ENCODE peak calls at places on chromosomes 1 and 21, in six cellular contexts. F, G, N, B, M and L are unnamed samples.

GRCh38 chr1:221392453-221392852 is 349.4 kb downstream of the DUSP10 start:
- DNase-seq in G (no peak), N (no peak), B (peak), F (no peak), M (peak), L (peak)

GRCh38 chr1:12276225-12276624 is 46.4 kb downstream of the VPS13D start:
- DNase-seq in B (peak), F (no peak), M (no peak), G (no peak), N (no peak), L (no peak)

GRCh38 chr1:27076803-27077202 is 64.2 kb upstream of the TENT5B start:
- DNase-seq in M (no peak), B (no peak), N (no peak), G (no peak), F (no peak), L (no peak)

GRCh38 chr1:226975259-226975908 is 35.3 kb downstream of the COQ8A start:
- DNase-seq in M (no peak), G (no peak), F (no peak), N (no peak), B (no peak), L (no peak)

GRCh38 chr1:2604156-2604853 is 17.7 kb downstream of the PRXL2B start:
- DNase-seq in N (no peak), M (no peak), G (no peak), B (no peak), F (no peak), L (no peak)

GRCh38 chr1:245856944-245857531 is 650.0 kb downstream of the SMYD3 start:
- DNase-seq in M (peak), N (no peak), B (peak), G (no peak), F (no peak), L (peak)

GRCh38 chr1:31669786-31670582 is 25.3 kb upstream of the PEF1 start:
- DNase-seq in G (peak), M (peak), F (peak), B (no peak), N (peak), L (peak)

GRCh38 chr1:206080421-206080820 is 27.4 kb downstream of the RHEX start:
- DNase-seq in G (no peak), B (no peak), F (no peak), M (no peak), N (no peak), L (no peak)

GRCh38 chr1:6097824-6098223 is 52.1 kb downstream of the KCNAB2 start:
- DNase-seq in B (no peak), G (no peak), M (no peak), N (peak), F (no peak), L (no peak)

GRCh38 chr1:112502827-112503226 is 5.9 kb upstream of the WNT2B start:
- DNase-seq in N (no peak), G (no peak), B (no peak), M (no peak), F (no peak), L (no peak)

GRCh38 chr1:197614916-197615692 is 160.2 kb downstream of the DENND1B start:
- DNase-seq in N (peak), F (no peak), M (peak), B (peak), G (peak), L (peak)

GRCh38 chr1:113388017-113388620 is 2.2 kb upstream of the MAGI3 start:
- DNase-seq in M (no peak), N (no peak), F (no peak), B (no peak), G (no peak), L (no peak)

GRCh38 chr1:51558375-51558924 is 39.4 kb upstream of the EPS15 start:
- DNase-seq in M (peak), F (no peak), N (no peak), B (no peak), G (no peak), L (peak)

GRCh38 chr1:38730511-38731397 is 128.8 kb downstream of the RRAGC start:
- DNase-seq in F (no peak), G (no peak), M (peak), B (no peak), N (no peak), L (peak)

GRCh38 chr1:42990757-42991346 is 32.2 kb upstream of the SLC2A1 start:
- DNase-seq in F (no peak), N (no peak), B (no peak), M (no peak), G (no peak), L (no peak)

GRCh38 chr21:35658242-35658641 is 402.1 kb downstream of the SETD4 start:
- DNase-seq in G (no peak), F (no peak), B (peak), N (no peak), M (peak), L (no peak)

GRCh38 chr1:9149837-9150581 is 21.1 kb upstream of the GPR157 start:
- DNase-seq in B (no peak), N (no peak), M (no peak), G (no peak), F (no peak), L (no peak)

GRCh38 chr1:117582341-117582902 is 23.4 kb upstream of the TENT5C start:
- DNase-seq in B (no peak), N (no peak), F (no peak), M (no peak), G (no peak), L (no peak)

GRCh38 chr1:16420719-16421118 is 16.5 kb downstream of the SPATA21 start:
- DNase-seq in F (no peak), M (no peak), B (no peak), G (peak), N (peak), L (no peak)

GRCh38 chr1:41767534-41767933 is 151.2 kb downstream of the HIVEP3 start:
- DNase-seq in B (no peak), F (no peak), G (no peak), M (no peak), N (no peak), L (no peak)

GRCh38 chr1:8285103-8285502 is 32.8 kb upstream of the SLC45A1 start:
- DNase-seq in B (no peak), M (no peak), N (no peak), F (no peak), G (no peak), L (no peak)

GRCh38 chr1:39754026-39754569 is 15.4 kb downstream of the PPIE start:
- DNase-seq in B (peak), F (no peak), M (no peak), G (no peak), N (no peak), L (no peak)

GRCh38 chr1:247373721-247374141 is 42.1 kb upstream of the ZNF496 start:
- DNase-seq in F (no peak), M (no peak), B (no peak), G (peak), N (peak), L (no peak)

GRCh38 chr1:151144474-151145157 is 1.8 kb downstream of the SEMA6C start:
- DNase-seq in G (no peak), B (no peak), N (no peak), F (no peak), M (no peak), L (no peak)

GRCh38 chr1:121483961-121484424 is 299.2 kb downstream of the SRGAP2C start:
- DNase-seq in G (no peak), F (no peak), N (peak), B (peak), M (peak), L (peak)

GRCh38 chr1:53408013-53408754 is 51.0 kb upstream of the DMRTB1 start:
- DNase-seq in G (no peak), F (no peak), N (peak), M (peak), B (no peak), L (no peak)

GRCh38 chr1:244833734-244834595 is 1.5 kb upstream of the COX20 start:
- DNase-seq in G (peak), N (peak), M (peak), F (peak), B (peak), L (peak)

GRCh38 chr1:6414443-6414844 is 5.3 kb downstream of the HES2 start:
- DNase-seq in F (no peak), N (peak), M (no peak), G (no peak), B (no peak), L (peak)

GRCh38 chr21:44870748-44871495 is 2.6 kb downstream of the PTTG1IP start:
- DNase-seq in B (no peak), N (peak), G (peak), M (no peak), F (no peak), L (no peak)

GRCh38 chr1:97340951-97341350 is 579.9 kb downstream of the DPYD start:
- DNase-seq in B (peak), G (no peak), M (peak), N (no peak), F (no peak), L (no peak)

GRCh38 chr1:211737115-211738035 is 62.0 kb upstream of the NEK2 start:
- DNase-seq in B (no peak), M (no peak), F (no peak), N (no peak), G (no peak), L (no peak)

GRCh38 chr1:115828101-115829022 is 12.6 kb downstream of the NHLH2 start:
- DNase-seq in N (peak), B (no peak), M (no peak), G (peak), F (no peak), L (no peak)

GRCh38 chr1:236176337-236177336 is 34.3 kb downstream of the GPR137B start:
- DNase-seq in G (no peak), F (no peak), B (no peak), N (no peak), M (no peak), L (peak)

GRCh38 chr1:117928881-117929339 is 511 bp downstream of the GDAP2 start:
- DNase-seq in B (peak), M (peak), N (peak), F (peak), G (peak), L (peak)

GRCh38 chr1:4650486-4650885 is 3.9 kb upstream of the AJAP1 start:
- DNase-seq in M (peak), F (no peak), B (no peak), G (no peak), N (no peak), L (peak)

GRCh38 chr1:165914136-165914798 is 86.9 kb downstream of the UCK2 start:
- DNase-seq in G (peak), F (no peak), N (peak), M (peak), B (peak), L (peak)